ENCODE peak calls at places on chromosomes 1 and 21, in eight cellular contexts. One of them, this sample, is unnamed.

GRCh38 chr1:14835725-14836124 is 237.2 kb downstream of the KAZN start:
- DNase-seq in heart right ventricle: no peak
- DNase-seq in ovary: no peak
- DNase-seq in A549: no peak
- DNase-seq in tibial artery: no peak
- DNase-seq in astrocyte: peak; percentile 56
- DNase-seq in left ventricle myocardium inferior: no peak
- DNase-seq in GM12865: peak; percentile 41
- DNase-seq in this sample: peak; percentile 42

GRCh38 chr1:220803401-220804201 is 16.9 kb downstream of the MTARC1 start:
- DNase-seq in ovary: no peak
- DNase-seq in A549: peak; percentile 30
- DNase-seq in astrocyte: no peak
- DNase-seq in heart right ventricle: no peak
- DNase-seq in left ventricle myocardium inferior: no peak
- DNase-seq in GM12865: peak; percentile 35
- DNase-seq in tibial artery: no peak
- DNase-seq in this sample: peak; percentile 63

GRCh38 chr1:24849653-24850295 is 80.3 kb downstream of the RUNX3 start:
- DNase-seq in tibial artery: no peak
- DNase-seq in A549: no peak
- DNase-seq in astrocyte: no peak
- DNase-seq in left ventricle myocardium inferior: no peak
- DNase-seq in ovary: no peak
- DNase-seq in heart right ventricle: no peak
- DNase-seq in GM12865: peak; percentile 38
- DNase-seq in this sample: no peak

GRCh38 chr1:204125759-204126351 is 26.0 kb downstream of the ETNK2 start:
- DNase-seq in left ventricle myocardium inferior: no peak
- DNase-seq in ovary: no peak
- DNase-seq in GM12865: no peak
- DNase-seq in A549: no peak
- DNase-seq in astrocyte: no peak
- DNase-seq in tibial artery: no peak
- DNase-seq in heart right ventricle: no peak
- DNase-seq in this sample: no peak

GRCh38 chr1:247385283-247385682 is 30.7 kb upstream of the NLRP3 start:
- DNase-seq in A549: no peak
- DNase-seq in left ventricle myocardium inferior: no peak
- DNase-seq in heart right ventricle: no peak
- DNase-seq in GM12865: no peak
- DNase-seq in tibial artery: no peak
- DNase-seq in astrocyte: no peak
- DNase-seq in ovary: no peak
- DNase-seq in this sample: peak; percentile 63

GRCh38 chr1:167791281-167792209 is 69.8 kb downstream of the MPZL1 start:
- DNase-seq in ovary: no peak
- DNase-seq in heart right ventricle: no peak
- DNase-seq in A549: no peak
- DNase-seq in astrocyte: peak; percentile 87
- DNase-seq in left ventricle myocardium inferior: no peak
- DNase-seq in GM12865: no peak
- DNase-seq in tibial artery: no peak
- DNase-seq in this sample: peak; percentile 99

GRCh38 chr1:59223943-59224639 is 72.8 kb upstream of the FGGY start:
- DNase-seq in left ventricle myocardium inferior: no peak
- DNase-seq in A549: no peak
- DNase-seq in ovary: no peak
- DNase-seq in tibial artery: no peak
- DNase-seq in GM12865: no peak
- DNase-seq in astrocyte: no peak
- DNase-seq in heart right ventricle: no peak
- DNase-seq in this sample: no peak

GRCh38 chr1:226128487-226129075 is 58.0 kb downstream of the ACBD3 start:
- DNase-seq in tibial artery: peak; percentile 50
- DNase-seq in heart right ventricle: no peak
- DNase-seq in GM12865: no peak
- DNase-seq in A549: no peak
- DNase-seq in ovary: no peak
- DNase-seq in astrocyte: peak; percentile 56
- DNase-seq in left ventricle myocardium inferior: no peak
- DNase-seq in this sample: peak; percentile 63

GRCh38 chr1:112253366-112253765 is 142.6 kb upstream of the CTTNBP2NL start:
- DNase-seq in GM12865: no peak
- DNase-seq in A549: no peak
- DNase-seq in left ventricle myocardium inferior: no peak
- DNase-seq in ovary: no peak
- DNase-seq in heart right ventricle: no peak
- DNase-seq in tibial artery: no peak
- DNase-seq in astrocyte: no peak
- DNase-seq in this sample: no peak

GRCh38 chr1:21175670-21176581 is 771 bp downstream of the EIF4G3 start:
- DNase-seq in astrocyte: no peak
- DNase-seq in left ventricle myocardium inferior: peak; percentile 36
- DNase-seq in tibial artery: no peak
- DNase-seq in A549: peak; percentile 45
- DNase-seq in heart right ventricle: peak; percentile 45
- DNase-seq in GM12865: peak; percentile 41
- DNase-seq in ovary: peak; percentile 67
- DNase-seq in this sample: peak; percentile 34

DNA sequence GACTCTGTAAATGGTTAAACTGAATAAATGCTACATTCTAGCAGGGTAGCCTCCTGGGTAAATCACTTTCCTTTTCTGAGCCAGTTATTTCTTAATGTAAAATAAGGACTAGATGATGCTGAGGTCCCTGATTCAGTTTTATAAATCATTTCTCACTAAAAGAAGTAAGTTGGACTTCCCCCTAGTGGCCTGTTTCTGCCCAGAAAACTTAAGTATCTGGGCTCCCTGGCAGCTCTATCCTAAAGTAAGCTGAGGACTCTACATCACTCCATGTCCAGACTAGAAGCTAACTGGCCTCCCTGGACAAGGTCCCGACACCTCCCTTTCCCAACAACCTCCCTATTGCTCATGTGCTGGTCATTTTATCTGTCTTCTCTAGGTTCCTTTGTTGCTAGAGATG is 3.0 kb downstream of the GPN2 start:
- DNase-seq in heart right ventricle: no peak
- DNase-seq in astrocyte: peak; percentile 18
- DNase-seq in GM12865: peak; percentile 45
- DNase-seq in A549: peak; percentile 35
- DNase-seq in ovary: no peak
- DNase-seq in tibial artery: no peak
- DNase-seq in left ventricle myocardium inferior: no peak
- DNase-seq in this sample: peak; percentile 62
- TF ChIP-seq CTCF in heart right ventricle: peak; percentile 45
- TF ChIP-seq CTCF in astrocyte: peak; percentile 54
- TF ChIP-seq CTCF in GM12865: peak; percentile 43
- TF ChIP-seq CTCF in A549: peak; percentile 37
- TF ChIP-seq CTCF in ovary: no peak
- TF ChIP-seq CTCF in tibial artery: peak; percentile 5
- TF ChIP-seq CTCF in left ventricle myocardium inferior: peak; percentile 44
- TF ChIP-seq CTCF in this sample: peak; percentile 52

DNA sequence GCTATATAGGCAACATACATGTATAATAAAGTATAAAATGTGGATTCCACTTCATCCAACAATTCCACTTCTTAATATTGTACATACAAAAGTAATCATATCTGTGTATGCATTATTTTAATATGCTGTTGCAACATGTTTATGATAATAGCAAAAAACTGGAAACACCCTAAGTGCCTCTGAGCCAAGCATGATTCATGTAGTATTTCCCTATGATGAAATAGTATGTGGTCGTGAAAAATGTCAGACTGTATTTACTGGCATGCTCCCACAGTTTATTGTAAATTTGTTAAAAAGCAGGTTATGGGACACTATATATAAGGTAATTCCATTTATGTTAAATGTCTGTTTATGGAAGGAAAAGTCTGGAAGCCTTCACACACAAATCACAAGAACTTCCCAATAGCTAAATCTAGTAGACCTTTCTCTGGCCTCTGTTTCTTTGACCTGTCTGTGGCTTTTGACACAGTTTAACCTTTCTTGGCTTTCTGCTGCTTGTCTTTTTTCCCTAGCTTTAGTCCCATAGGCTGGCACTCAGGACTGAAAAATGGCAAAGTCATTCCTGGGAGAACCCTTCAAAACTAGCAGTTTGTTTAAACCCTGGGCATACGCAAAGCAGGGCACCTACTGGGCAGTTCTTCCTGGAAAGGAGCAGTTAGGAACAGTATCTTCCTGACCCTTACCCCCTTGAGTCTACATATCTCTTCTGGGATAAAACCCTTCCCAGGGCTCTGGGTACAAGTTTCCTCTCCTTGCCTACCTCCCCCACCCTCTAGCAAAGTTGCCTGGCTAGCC is 65.5 kb upstream of the ARTN start:
- DNase-seq in astrocyte: peak; percentile 30
- DNase-seq in left ventricle myocardium inferior: no peak
- DNase-seq in heart right ventricle: no peak
- DNase-seq in ovary: no peak
- DNase-seq in tibial artery: no peak
- DNase-seq in A549: no peak
- DNase-seq in GM12865: no peak
- DNase-seq in this sample: peak; percentile 77
- H3K4me3 ChIP-seq in astrocyte: no peak overlapping the region
- H3K4me3 ChIP-seq in left ventricle myocardium inferior: no peak overlapping the region
- H3K4me3 ChIP-seq in heart right ventricle: no peak overlapping the region
- H3K4me3 ChIP-seq in ovary: no peak overlapping the region
- H3K4me3 ChIP-seq in tibial artery: no peak overlapping the region
- H3K4me3 ChIP-seq in A549: no peak overlapping the region
- H3K4me3 ChIP-seq in GM12865: no peak overlapping the region
- H3K4me3 ChIP-seq in this sample: no peak overlapping the region

DNA sequence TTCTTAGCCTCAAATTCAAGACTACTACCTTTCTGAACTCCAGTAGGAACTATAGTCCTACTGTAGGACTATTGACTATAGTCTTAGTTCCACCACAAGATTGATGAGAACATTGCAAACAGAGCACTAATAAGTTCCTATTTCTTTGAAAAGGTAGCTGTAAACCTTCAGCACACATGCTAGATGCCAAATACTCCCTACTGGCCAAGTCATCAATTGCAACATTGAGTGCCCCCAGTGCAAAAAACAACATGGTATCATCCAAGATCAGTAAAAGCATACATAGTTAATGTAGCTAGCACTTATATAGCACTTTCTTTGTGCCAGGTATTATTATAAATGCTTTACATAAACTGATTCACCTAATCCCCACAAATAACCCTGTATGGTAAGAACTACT is 99.8 kb downstream of the MRPL39 start:
- DNase-seq in tibial artery: no peak
- DNase-seq in GM12865: peak; percentile 74
- DNase-seq in left ventricle myocardium inferior: no peak
- DNase-seq in astrocyte: no peak
- DNase-seq in heart right ventricle: no peak
- DNase-seq in ovary: no peak
- DNase-seq in A549: no peak
- DNase-seq in this sample: peak; percentile 28
- TF ChIP-seq CTCF in tibial artery: no peak
- TF ChIP-seq CTCF in GM12865: peak; percentile 52
- TF ChIP-seq CTCF in left ventricle myocardium inferior: no peak
- TF ChIP-seq CTCF in astrocyte: no peak
- TF ChIP-seq CTCF in heart right ventricle: no peak
- TF ChIP-seq CTCF in ovary: no peak
- TF ChIP-seq CTCF in A549: no peak
- TF ChIP-seq CTCF in this sample: peak; percentile 17

GRCh38 chr1:172818841-172819527 is 160.1 kb downstream of the FASLG start:
- DNase-seq in astrocyte: peak; percentile 52
- DNase-seq in ovary: no peak
- DNase-seq in heart right ventricle: no peak
- DNase-seq in left ventricle myocardium inferior: no peak
- DNase-seq in GM12865: peak; percentile 97
- DNase-seq in A549: no peak
- DNase-seq in tibial artery: no peak
- DNase-seq in this sample: peak; percentile 26
- H3K4me3 ChIP-seq in astrocyte: no peak overlapping the region
- H3K4me3 ChIP-seq in ovary: no peak overlapping the region
- H3K4me3 ChIP-seq in heart right ventricle: no peak overlapping the region
- H3K4me3 ChIP-seq in left ventricle myocardium inferior: no peak overlapping the region
- H3K4me3 ChIP-seq in GM12865: no peak overlapping the region
- H3K4me3 ChIP-seq in A549: no peak overlapping the region
- H3K4me3 ChIP-seq in tibial artery: no peak overlapping the region
- H3K4me3 ChIP-seq in this sample: no peak overlapping the region

GRCh38 chr1:235375919-235376600 is 8.8 kb downstream of the TBCE start:
- DNase-seq in GM12865: no peak
- DNase-seq in ovary: no peak
- DNase-seq in left ventricle myocardium inferior: no peak
- DNase-seq in astrocyte: no peak
- DNase-seq in A549: no peak
- DNase-seq in tibial artery: no peak
- DNase-seq in heart right ventricle: no peak
- DNase-seq in this sample: no peak
- TF ChIP-seq CTCF in GM12865: no peak
- TF ChIP-seq CTCF in ovary: no peak
- TF ChIP-seq CTCF in left ventricle myocardium inferior: no peak
- TF ChIP-seq CTCF in astrocyte: no peak
- TF ChIP-seq CTCF in A549: no peak
- TF ChIP-seq CTCF in tibial artery: no peak
- TF ChIP-seq CTCF in heart right ventricle: no peak
- TF ChIP-seq CTCF in this sample: no peak

DNA sequence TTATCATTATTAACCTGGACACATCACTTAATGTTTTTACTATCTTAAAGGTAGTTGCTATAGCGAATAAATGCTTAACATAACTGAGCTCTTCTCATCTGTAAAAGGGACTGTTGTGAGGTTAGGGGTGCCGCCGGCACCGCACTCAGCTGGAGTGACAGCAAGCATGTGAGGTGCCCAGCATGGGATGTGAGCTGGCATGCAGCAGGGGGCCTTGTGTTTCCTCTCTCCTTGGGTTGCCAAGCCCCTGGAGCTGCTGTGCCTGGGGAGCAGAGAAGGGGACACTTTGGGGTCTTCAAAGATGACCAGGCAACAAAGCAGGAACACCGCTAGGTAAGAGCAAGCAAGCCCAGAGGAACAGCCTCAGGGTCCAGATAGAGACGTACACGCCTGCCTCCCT is 2.1 kb upstream of the ZC3H12A start:
- DNase-seq in tibial artery: no peak
- DNase-seq in A549: no peak
- DNase-seq in astrocyte: no peak
- DNase-seq in heart right ventricle: no peak
- DNase-seq in left ventricle myocardium inferior: no peak
- DNase-seq in ovary: no peak
- DNase-seq in GM12865: no peak
- DNase-seq in this sample: no peak
- H3K4me3 ChIP-seq in tibial artery: peak overlapping the region; percentile 54
- H3K4me3 ChIP-seq in A549: peak overlapping the region; percentile 85
- H3K4me3 ChIP-seq in astrocyte: peak overlapping the region; percentile 34
- H3K4me3 ChIP-seq in heart right ventricle: no peak overlapping the region
- H3K4me3 ChIP-seq in left ventricle myocardium inferior: no peak overlapping the region
- H3K4me3 ChIP-seq in ovary: no peak overlapping the region
- H3K4me3 ChIP-seq in GM12865: no peak overlapping the region
- H3K4me3 ChIP-seq in this sample: no peak overlapping the region

GRCh38 chr1:229370601-229371021 is 27.8 kb upstream of the CCSAP start:
- DNase-seq in tibial artery: peak; percentile 40
- DNase-seq in ovary: no peak
- DNase-seq in astrocyte: no peak
- DNase-seq in GM12865: peak; percentile 50
- DNase-seq in left ventricle myocardium inferior: peak; percentile 78
- DNase-seq in A549: no peak
- DNase-seq in heart right ventricle: peak; percentile 63
- DNase-seq in this sample: no peak
- TF ChIP-seq CTCF in tibial artery: no peak
- TF ChIP-seq CTCF in ovary: no peak
- TF ChIP-seq CTCF in astrocyte: no peak
- TF ChIP-seq CTCF in GM12865: no peak
- TF ChIP-seq CTCF in left ventricle myocardium inferior: peak; percentile 50
- TF ChIP-seq CTCF in A549: no peak
- TF ChIP-seq CTCF in heart right ventricle: peak; percentile 48
- TF ChIP-seq CTCF in this sample: no peak